ENCODE peak calls at places on chromosomes 16 and 17, in five cellular contexts. T is A549, F is IMR-90, M is GM12878, G is K562. S is an unnamed sample.

GRCh38 chr17:49361902-49362722 is at the start of gene ZNF652:
- DNase-seq in T (peak), G (peak), M (peak), F (peak), S (peak)

GRCh38 chr17:66946251-66946650 is 18.3 kb upstream of the CACNG4 start:
- DNase-seq in G (no peak), F (no peak), T (no peak), M (no peak), S (no peak)

GRCh38 chr16:48535831-48536599 is 74.0 kb downstream of the N4BP1 start:
- DNase-seq in T (no peak), F (peak), M (peak), G (no peak), S (no peak)

GRCh38 chr17:72386619-72387237 is 265.9 kb downstream of the SOX9 start:
- DNase-seq in G (no peak), M (no peak), F (no peak), T (no peak), S (no peak)

GRCh38 chr16:81542609-81543570 is 98.3 kb downstream of the CMIP start:
- DNase-seq in F (no peak), G (no peak), T (no peak), M (no peak), S (no peak)

GRCh38 chr16:80947708-80948615 is 58.7 kb downstream of the CMC2 start:
- DNase-seq in M (no peak), G (no peak), T (no peak), F (no peak), S (no peak)

GRCh38 chr17:18026408-18026776 is 12.6 kb downstream of the ATPAF2 start:
- DNase-seq in M (no peak), G (no peak), T (no peak), F (peak), S (peak)

GRCh38 chr16:4886151-4886550 is 38.9 kb downstream of the UBN1 start:
- DNase-seq in G (peak), T (no peak), F (no peak), M (no peak), S (no peak)

GRCh38 chr17:81601525-81602120 is 35.3 kb downstream of the NPLOC4 start:
- DNase-seq in G (peak), F (peak), M (peak), T (peak), S (peak)

GRCh38 chr16:2058901-2059300 is 11.1 kb downstream of the TSC2 start:
- DNase-seq in T (no peak), G (no peak), M (no peak), F (no peak), S (no peak)

GRCh38 chr17:50049636-50050035 is 6.3 kb upstream of the ITGA3 start:
- DNase-seq in M (no peak), T (no peak), G (no peak), F (no peak), S (no peak)

GRCh38 chr16:71229344-71229743 is 1.2 kb downstream of the HYDIN start:
- DNase-seq in G (no peak), T (no peak), M (no peak), F (no peak), S (no peak)

GRCh38 chr16:71225145-71225544 is 5.4 kb downstream of the HYDIN start:
- DNase-seq in T (no peak), G (no peak), F (no peak), M (no peak), S (no peak)

GRCh38 chr16:71226229-71227141 is 4.0 kb downstream of the HYDIN start:
- DNase-seq in F (no peak), G (no peak), M (no peak), T (no peak), S (no peak)

DNA sequence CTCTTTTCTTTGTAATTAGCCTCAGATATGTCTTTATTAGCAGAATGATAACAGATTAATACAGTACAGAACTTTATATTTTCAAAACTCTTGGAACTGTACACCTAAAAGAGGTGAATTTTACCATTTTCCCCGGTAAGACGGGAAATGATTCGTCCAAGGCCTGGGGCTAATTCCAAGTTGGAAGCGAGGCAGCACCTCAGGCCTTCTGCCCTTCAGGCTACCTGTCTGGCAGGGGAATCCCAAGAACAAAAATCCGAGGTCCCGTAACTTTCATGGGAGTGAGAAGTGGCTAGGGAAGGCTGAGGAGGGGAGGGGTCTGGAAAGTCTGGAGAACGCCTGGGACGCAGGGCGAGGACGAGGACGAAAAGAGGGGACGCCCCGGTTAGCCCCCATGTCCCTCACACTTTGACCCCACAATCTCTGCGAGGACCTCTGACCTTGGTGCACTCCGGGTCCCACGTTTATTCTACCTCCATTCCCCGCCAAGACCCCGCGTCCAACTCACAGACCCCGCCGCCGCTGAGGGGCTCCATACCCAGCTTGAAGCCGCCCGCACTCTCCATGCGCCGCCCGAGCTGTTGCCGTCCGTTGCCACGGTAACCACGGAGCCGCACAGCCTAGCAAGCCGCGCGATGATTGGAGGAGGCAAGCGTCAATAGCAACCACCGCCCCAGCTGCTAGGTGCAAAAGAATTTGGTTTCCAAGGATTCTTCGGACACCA is at the start of gene HYDIN:
- DNase-seq in T (peak), G (peak), F (peak), M (no peak), S (peak)
- TF ChIP-seq RCOR1 in T (no peak), G (no peak), F (no peak), M (no peak), S (peak)

DNA sequence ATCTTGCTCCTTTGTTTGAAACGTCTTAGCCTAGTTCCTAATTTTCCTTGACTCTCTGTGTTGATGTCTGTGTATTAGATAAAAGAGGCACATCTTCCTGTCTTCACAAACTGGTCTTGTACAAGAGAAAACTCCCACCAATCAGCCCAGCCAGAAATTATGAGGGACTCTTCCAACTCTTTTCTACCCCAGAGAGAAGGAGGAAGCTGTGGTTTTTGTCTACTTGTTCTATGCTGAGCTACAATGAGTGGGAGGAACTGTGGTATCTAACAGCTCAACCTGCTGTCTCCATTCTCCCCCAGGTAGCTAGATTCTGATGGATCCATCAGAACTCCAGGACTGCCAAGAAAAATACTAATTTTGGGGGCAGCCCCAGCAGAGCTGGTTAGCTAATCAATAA is 392.5 kb downstream of the HS3ST3B1 start:
- DNase-seq in G (no peak), M (no peak), F (no peak), T (no peak), S (no peak)
- TF ChIP-seq RCOR1 in G (no peak), M (no peak), F (no peak), T (no peak), S (no peak)

DNA sequence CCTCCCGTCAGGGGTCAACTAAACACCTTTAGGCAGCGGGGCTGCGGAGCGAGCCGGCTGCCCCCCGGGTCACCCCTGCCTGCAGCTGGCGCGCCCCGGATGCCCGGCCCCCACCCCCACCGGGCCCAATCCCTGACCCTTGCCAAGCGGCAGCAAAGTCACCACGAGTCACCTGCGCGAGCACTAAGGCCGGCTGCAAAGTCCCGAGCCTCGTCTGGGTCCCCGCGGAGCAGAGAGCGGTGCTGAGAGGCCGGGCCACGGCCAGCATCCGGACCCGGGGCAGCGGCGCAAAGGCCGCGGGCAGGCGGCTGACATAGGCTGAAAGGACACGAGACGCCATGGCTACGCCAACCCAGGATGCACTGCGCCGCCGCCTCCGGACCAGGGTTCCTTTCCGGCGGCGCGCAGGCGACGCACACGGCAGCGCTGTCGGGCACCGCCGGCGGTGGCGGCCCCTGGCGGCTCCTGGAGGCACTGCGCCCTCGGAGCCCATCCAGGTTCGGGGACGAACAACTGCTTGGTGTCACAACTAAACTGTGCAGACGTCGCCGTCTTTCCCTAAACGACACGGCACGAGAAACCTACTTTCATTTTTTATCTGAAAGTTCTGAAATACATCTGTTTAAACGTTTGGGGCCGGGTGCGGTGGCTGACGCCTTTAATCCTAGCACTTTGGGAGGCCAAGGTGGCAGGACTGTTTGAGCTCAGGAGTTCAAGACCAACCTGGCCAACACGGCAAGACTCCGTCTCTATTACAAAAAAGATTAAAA is at the start of gene NDUFAB1:
- DNase-seq in T (peak), G (peak), M (peak), F (peak), S (peak)
- TF ChIP-seq RCOR1 in T (no peak), G (no peak), M (no peak), F (no peak), S (peak)

GRCh38 chr16:70254095-70254964 is 2.6 kb upstream of the EXOSC6 start:
- DNase-seq in T (no peak), M (no peak), F (peak), G (no peak), S (no peak)
- TF ChIP-seq RCOR1 in T (no peak), M (no peak), F (no peak), G (no peak), S (no peak)

GRCh38 chr16:77220427-77220826 is 21.2 kb downstream of the SYCE1L start:
- DNase-seq in T (no peak), F (no peak), M (peak), G (no peak), S (no peak)

GRCh38 chr16:77221482-77221881 is 22.3 kb downstream of the SYCE1L start:
- DNase-seq in F (peak), G (no peak), T (no peak), M (no peak), S (no peak)

GRCh38 chr16:77219437-77219836 is 20.2 kb downstream of the SYCE1L start:
- DNase-seq in T (peak), M (no peak), F (no peak), G (no peak), S (no peak)

GRCh38 chr16:77225182-77225581 is 26.0 kb downstream of the SYCE1L start:
- DNase-seq in F (no peak), M (no peak), T (no peak), G (no peak), S (no peak)

GRCh38 chr16:77223184-77223583 is 24.0 kb downstream of the SYCE1L start:
- DNase-seq in M (no peak), T (no peak), G (peak), F (no peak), S (peak)
- TF ChIP-seq RCOR1 in M (no peak), T (no peak), G (no peak), F (no peak), S (no peak)

S was measured in SK-N-SH.